ENCODE peak calls at places on chromosomes 4 and X, in four cellular contexts. One of them, this sample, is unnamed.

GRCh38 chr4:170428929-170429328 is 339.2 kb upstream of the AADAT start:
- DNase-seq in IMR-90: no peak
- DNase-seq in endothelial cell of umbilical vein: no peak
- DNase-seq in GM12878: no peak
- DNase-seq in this sample: no peak

GRCh38 chr4:125013891-125014290 is 300.9 kb upstream of the FAT4 start:
- DNase-seq in endothelial cell of umbilical vein: no peak
- DNase-seq in IMR-90: peak
- DNase-seq in GM12878: no peak
- DNase-seq in this sample: no peak

GRCh38 chr4:147823135-147823534 is 91.2 kb downstream of the ARHGAP10 start:
- DNase-seq in GM12878: no peak
- DNase-seq in IMR-90: peak
- DNase-seq in endothelial cell of umbilical vein: no peak
- DNase-seq in this sample: no peak

GRCh38 chrX:2500681-2501151 is at the start of the genes DHRSX and ZBED1:
- DNase-seq in endothelial cell of umbilical vein: no peak
- DNase-seq in IMR-90: no peak
- DNase-seq in GM12878: no peak
- DNase-seq in this sample: peak

GRCh38 chr4:182671231-182671630 is 246.0 kb downstream of the DCTD start:
- DNase-seq in IMR-90: no peak
- DNase-seq in endothelial cell of umbilical vein: no peak
- DNase-seq in GM12878: no peak
- DNase-seq in this sample: no peak

GRCh38 chrX:37997096-37997495 is 9.3 kb upstream of the SYTL5 start:
- DNase-seq in IMR-90: no peak
- DNase-seq in GM12878: no peak
- DNase-seq in endothelial cell of umbilical vein: no peak
- DNase-seq in this sample: no peak

GRCh38 chr4:24887881-24888430 is 24.9 kb downstream of the CCDC149 start:
- DNase-seq in endothelial cell of umbilical vein: no peak
- DNase-seq in IMR-90: no peak
- DNase-seq in GM12878: no peak
- DNase-seq in this sample: no peak

GRCh38 chr4:68461790-68462189 is 14.5 kb downstream of the TMPRSS11E start:
- DNase-seq in IMR-90: no peak
- DNase-seq in GM12878: no peak
- DNase-seq in endothelial cell of umbilical vein: no peak
- DNase-seq in this sample: no peak

GRCh38 chr4:144409525-144409924 is 236.4 kb upstream of the HHIP start:
- DNase-seq in IMR-90: no peak
- DNase-seq in endothelial cell of umbilical vein: no peak
- DNase-seq in GM12878: no peak
- DNase-seq in this sample: no peak

GRCh38 chr4:2830632-2831610 is 12.7 kb upstream of the ADD1 start:
- DNase-seq in IMR-90: no peak
- DNase-seq in GM12878: no peak
- DNase-seq in endothelial cell of umbilical vein: no peak
- DNase-seq in this sample: no peak

GRCh38 chr4:98113005-98113404 is 30.3 kb downstream of the STPG2 start:
- DNase-seq in GM12878: no peak
- DNase-seq in endothelial cell of umbilical vein: peak
- DNase-seq in IMR-90: peak
- DNase-seq in this sample: no peak

GRCh38 chrX:120145295-120145925 is 13.0 kb upstream of the RHOXF2 start:
- DNase-seq in endothelial cell of umbilical vein: no peak
- DNase-seq in IMR-90: no peak
- DNase-seq in GM12878: no peak
- DNase-seq in this sample: peak

GRCh38 chr4:140256941-140257340 is 103.0 kb upstream of the MAML3 start:
- DNase-seq in IMR-90: peak
- DNase-seq in endothelial cell of umbilical vein: peak
- DNase-seq in GM12878: no peak
- DNase-seq in this sample: no peak

GRCh38 chr4:128513664-128514484 is 226.3 kb upstream of the PGRMC2 start:
- DNase-seq in IMR-90: peak
- DNase-seq in endothelial cell of umbilical vein: no peak
- DNase-seq in GM12878: no peak
- DNase-seq in this sample: no peak

GRCh38 chr4:136581119-136581518 is 951.2 kb downstream of the PCDH18 start:
- DNase-seq in GM12878: no peak
- DNase-seq in IMR-90: no peak
- DNase-seq in endothelial cell of umbilical vein: no peak
- DNase-seq in this sample: no peak

GRCh38 chrX:68941385-68941952 is 112.6 kb downstream of the EFNB1 start:
- DNase-seq in IMR-90: peak
- DNase-seq in endothelial cell of umbilical vein: no peak
- DNase-seq in GM12878: no peak
- DNase-seq in this sample: no peak

GRCh38 chr4:157012781-157013180 is 41.2 kb upstream of the PDGFC start:
- DNase-seq in IMR-90: peak
- DNase-seq in endothelial cell of umbilical vein: no peak
- DNase-seq in GM12878: no peak
- DNase-seq in this sample: no peak

GRCh38 chr4:80963051-80963450 is 67.5 kb upstream of the BMP3 start:
- DNase-seq in IMR-90: peak
- DNase-seq in endothelial cell of umbilical vein: no peak
- DNase-seq in GM12878: no peak
- DNase-seq in this sample: no peak

GRCh38 chr4:153834901-153835300 is 46.0 kb upstream of the SFRP2 start:
- DNase-seq in IMR-90: no peak
- DNase-seq in GM12878: no peak
- DNase-seq in endothelial cell of umbilical vein: no peak
- DNase-seq in this sample: no peak

GRCh38 chrX:19204623-19205022 is 82.4 kb upstream of the ADGRG2 start:
- DNase-seq in endothelial cell of umbilical vein: no peak
- DNase-seq in GM12878: no peak
- DNase-seq in IMR-90: no peak
- DNase-seq in this sample: no peak

GRCh38 chrX:150363561-150364346 is 637 bp downstream of the MAMLD1 start:
- DNase-seq in IMR-90: peak
- DNase-seq in GM12878: no peak
- DNase-seq in endothelial cell of umbilical vein: peak
- DNase-seq in this sample: no peak

GRCh38 chr4:141027421-141027820 is 105.8 kb downstream of the RNF150 start:
- DNase-seq in endothelial cell of umbilical vein: no peak
- DNase-seq in GM12878: no peak
- DNase-seq in IMR-90: peak
- DNase-seq in this sample: no peak

GRCh38 chrX:140141444-140142029 is 176.2 kb upstream of the CXorf66 start:
- DNase-seq in endothelial cell of umbilical vein: peak
- DNase-seq in GM12878: peak
- DNase-seq in IMR-90: peak
- DNase-seq in this sample: peak

GRCh38 chrX:99371976-99372595 is 1038.0 kb downstream of the PCDH19 start:
- DNase-seq in GM12878: no peak
- DNase-seq in IMR-90: no peak
- DNase-seq in endothelial cell of umbilical vein: no peak
- DNase-seq in this sample: no peak

GRCh38 chrX:47502591-47503222 is 19.7 kb upstream of the ZNF41 start:
- DNase-seq in endothelial cell of umbilical vein: no peak
- DNase-seq in GM12878: no peak
- DNase-seq in IMR-90: peak
- DNase-seq in this sample: no peak

GRCh38 chrX:41303013-41303412 is 30.9 kb upstream of the DDX3X start:
- DNase-seq in endothelial cell of umbilical vein: no peak
- DNase-seq in GM12878: no peak
- DNase-seq in IMR-90: no peak
- DNase-seq in this sample: no peak

GRCh38 chrX:41301438-41301824 is 32.5 kb upstream of the DDX3X start:
- DNase-seq in GM12878: no peak
- DNase-seq in endothelial cell of umbilical vein: no peak
- DNase-seq in IMR-90: no peak
- DNase-seq in this sample: no peak

GRCh38 chrX:41304178-41304577 is 29.8 kb upstream of the DDX3X start:
- DNase-seq in GM12878: no peak
- DNase-seq in endothelial cell of umbilical vein: no peak
- DNase-seq in IMR-90: no peak
- DNase-seq in this sample: no peak

GRCh38 chrX:41302293-41302868 is 31.6 kb upstream of the DDX3X start:
- DNase-seq in GM12878: no peak
- DNase-seq in IMR-90: no peak
- DNase-seq in endothelial cell of umbilical vein: no peak
- DNase-seq in this sample: no peak

DNA sequence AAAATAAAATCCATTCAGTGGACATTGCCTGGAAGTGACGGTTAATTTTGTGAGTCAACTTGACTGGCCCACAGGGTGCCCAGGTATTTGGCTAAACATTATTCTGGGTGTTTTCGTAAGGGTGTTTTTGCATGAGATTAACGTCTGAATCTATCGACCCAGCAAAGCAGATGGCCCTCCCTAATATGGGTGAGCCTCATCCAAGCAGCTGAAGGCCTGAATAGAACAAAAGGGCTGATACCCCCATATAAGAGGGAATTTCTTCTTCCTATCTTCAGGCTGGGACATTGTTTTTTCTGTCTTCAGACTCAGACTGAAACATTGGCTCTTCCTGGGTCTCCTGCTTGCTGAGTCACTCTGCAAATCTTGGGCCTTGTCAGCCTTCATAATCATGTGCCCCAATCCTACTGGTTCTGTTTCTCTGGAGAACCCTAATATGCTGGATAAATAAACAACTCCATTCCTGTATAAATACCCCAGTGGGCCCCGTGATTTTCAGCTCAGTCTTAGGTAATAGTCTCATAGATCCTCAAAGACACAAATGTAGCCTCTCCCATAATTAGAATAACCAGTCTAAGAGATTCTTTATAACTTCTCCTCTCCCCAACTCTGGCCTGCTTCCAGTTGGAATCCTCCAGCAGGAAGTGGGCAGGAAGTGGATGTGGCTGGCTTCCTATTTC is 33.1 kb upstream of the DDX3X start:
- DNase-seq in GM12878: no peak
- DNase-seq in endothelial cell of umbilical vein: peak
- DNase-seq in IMR-90: peak
- DNase-seq in this sample: peak
- TF ChIP-seq FOS in GM12878: no peak
- TF ChIP-seq FOS in endothelial cell of umbilical vein: no peak
- TF ChIP-seq FOS in IMR-90: peak
- TF ChIP-seq FOS in this sample: no peak

GRCh38 chr4:183940807-183941310 is 35.8 kb downstream of the STOX2 start:
- DNase-seq in IMR-90: peak
- DNase-seq in GM12878: no peak
- DNase-seq in endothelial cell of umbilical vein: no peak
- DNase-seq in this sample: no peak

GRCh38 chr4:183945741-183946140 is 40.6 kb downstream of the STOX2 start:
- DNase-seq in endothelial cell of umbilical vein: no peak
- DNase-seq in IMR-90: no peak
- DNase-seq in GM12878: no peak
- DNase-seq in this sample: no peak

GRCh38 chr4:183936574-183937335 is 31.6 kb downstream of the STOX2 start:
- DNase-seq in IMR-90: peak
- DNase-seq in GM12878: no peak
- DNase-seq in endothelial cell of umbilical vein: no peak
- DNase-seq in this sample: no peak

GRCh38 chr4:183936047-183936446 is 30.9 kb downstream of the STOX2 start:
- DNase-seq in endothelial cell of umbilical vein: no peak
- DNase-seq in IMR-90: no peak
- DNase-seq in GM12878: no peak
- DNase-seq in this sample: no peak

DNA sequence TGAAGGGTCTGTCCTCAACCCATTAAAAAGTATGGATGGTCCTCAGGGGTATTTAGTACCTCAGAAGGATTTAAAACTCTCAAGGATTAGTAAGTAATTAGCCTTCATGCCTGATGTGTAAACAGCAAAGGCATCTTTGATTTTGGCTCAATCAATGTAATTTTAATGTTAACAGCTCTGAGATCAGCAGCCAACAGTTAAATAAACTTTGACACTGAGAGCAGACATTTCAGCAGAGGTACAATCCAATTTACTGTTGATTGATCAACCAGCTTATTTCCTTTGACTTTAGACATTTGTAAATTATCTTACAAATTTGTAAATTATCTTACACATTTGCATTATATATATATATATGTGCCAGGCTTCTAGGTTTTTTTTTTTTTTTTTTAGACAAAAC is 36.9 kb downstream of the STOX2 start:
- DNase-seq in endothelial cell of umbilical vein: no peak
- DNase-seq in GM12878: no peak
- DNase-seq in IMR-90: no peak
- DNase-seq in this sample: no peak
- TF ChIP-seq FOS in endothelial cell of umbilical vein: no peak
- TF ChIP-seq FOS in GM12878: no peak
- TF ChIP-seq FOS in IMR-90: no peak
- TF ChIP-seq FOS in this sample: no peak

DNA sequence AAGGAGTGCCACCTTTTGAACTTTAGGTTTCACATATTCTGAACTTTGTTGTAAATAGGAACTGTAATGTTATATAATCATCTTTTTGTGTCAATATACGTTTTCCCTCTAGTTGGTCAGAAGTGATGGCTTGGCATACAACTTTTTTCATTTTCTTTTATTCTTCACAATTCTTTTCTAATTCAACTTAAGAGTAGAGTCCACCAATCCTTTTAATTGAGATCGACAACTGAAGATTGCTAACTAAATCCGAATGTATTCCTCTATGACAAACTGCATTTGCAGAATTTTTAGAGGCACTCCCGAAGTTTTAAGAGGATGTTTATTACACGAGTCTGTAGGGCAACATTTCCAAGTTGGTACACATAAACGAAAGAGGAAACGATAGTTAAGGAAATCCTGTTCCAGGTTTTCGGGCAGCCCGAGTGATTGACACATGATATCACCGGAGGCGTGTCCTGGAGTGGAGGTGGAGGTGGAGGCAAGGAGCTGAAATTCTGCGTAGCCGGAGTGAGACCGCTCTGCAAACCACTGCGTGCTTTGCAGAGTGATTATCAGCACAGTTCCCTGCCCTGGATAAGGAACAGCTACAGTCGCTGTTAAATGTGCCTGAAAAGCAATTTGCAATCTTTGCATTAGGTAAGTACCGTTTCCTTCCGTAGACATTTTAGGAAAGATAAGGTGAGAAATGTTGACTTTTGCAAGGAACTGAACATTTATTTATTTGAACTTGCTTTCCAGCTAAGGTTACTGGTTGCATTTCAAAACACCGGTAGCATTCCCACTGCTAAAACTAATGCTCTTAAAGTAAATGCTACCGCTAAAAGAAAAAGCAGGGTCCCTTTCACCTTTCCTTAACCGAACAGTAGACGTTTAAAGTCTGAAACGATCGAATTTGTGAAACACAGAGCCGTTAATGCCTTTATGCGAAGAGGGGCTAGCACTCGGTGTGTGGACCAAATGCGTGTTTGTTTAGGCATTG is at the start of gene SPRY1:
- DNase-seq in GM12878: peak
- DNase-seq in IMR-90: peak
- DNase-seq in endothelial cell of umbilical vein: peak
- DNase-seq in this sample: peak
- TF ChIP-seq FOS in GM12878: no peak
- TF ChIP-seq FOS in IMR-90: no peak
- TF ChIP-seq FOS in endothelial cell of umbilical vein: no peak
- TF ChIP-seq FOS in this sample: no peak

DNA sequence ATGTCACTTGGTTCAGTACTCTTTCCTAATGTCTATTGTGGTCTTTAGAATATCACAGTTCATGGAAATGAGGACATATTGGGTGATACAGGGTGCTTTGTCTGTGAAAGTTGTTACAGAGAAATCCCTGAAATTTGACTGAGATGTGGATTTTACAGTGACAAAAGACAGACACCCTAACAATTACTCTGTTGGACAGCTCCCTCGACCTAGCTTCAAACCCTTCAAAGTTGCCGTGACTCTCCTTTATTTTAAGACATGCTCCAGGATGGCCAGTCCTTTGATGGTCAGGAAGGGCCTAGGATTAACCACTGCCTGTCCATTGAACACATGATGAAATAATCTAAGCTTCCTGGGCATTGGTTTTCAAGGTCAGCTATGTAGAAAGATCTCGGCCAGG is 4.0 kb downstream of the DCX start:
- DNase-seq in GM12878: no peak
- DNase-seq in IMR-90: no peak
- DNase-seq in endothelial cell of umbilical vein: no peak
- DNase-seq in this sample: no peak
- TF ChIP-seq FOS in GM12878: no peak
- TF ChIP-seq FOS in IMR-90: no peak
- TF ChIP-seq FOS in endothelial cell of umbilical vein: no peak
- TF ChIP-seq FOS in this sample: no peak